ENCODE peak calls at places on chromosomes 1 and 21, in seven cellular contexts. A is breast epithelium; N is astrocyte of the cerebellum; S is COR-L47; U is esophagus squamous epithelium; W is HT1080; P is stimulated activated CD4-positive, alpha-beta T cell treated with anti-CD3 and anti-CD28 coated beads, Interleukin-1b, Interleukin-23, amount 100 ng/mL, for 4 hours. Q is an unnamed sample.
A peak's percentile ranks its signal among the peaks of the same experiment; 100 is the strongest.

GRCh38 chr1:193069748-193070394 is 10.5 kb downstream of the RO60 start:
- DNase-seq in P (no peak), W (peak; percentile 39), S (no peak), A (no peak), U (no peak), N (no peak), Q (no peak)

GRCh38 chr1:9048551-9048950 is 20.9 kb downstream of the SLC2A5 start:
- DNase-seq in P (no peak), A (no peak), N (no peak), W (no peak), U (no peak), S (no peak), Q (no peak)

GRCh38 chr1:220281159-220281574 is 8.9 kb upstream of the RAB3GAP2 start:
- DNase-seq in W (no peak), S (peak; percentile 2), N (no peak), U (no peak), P (no peak), A (no peak), Q (no peak)

GRCh38 chr21:33643658-33644311 is 1.5 kb downstream of the ITSN1 start:
- DNase-seq in N (no peak), A (no peak), W (peak; percentile 27), S (no peak), P (no peak), U (no peak), Q (no peak)

GRCh38 chr21:41374177-41374712 is 12.4 kb downstream of the MX2 start:
- DNase-seq in S (no peak), N (no peak), U (no peak), W (no peak), P (no peak), A (peak; percentile 44), Q (no peak)

GRCh38 chr1:181135462-181135781 is 46.9 kb downstream of the IER5 start:
- DNase-seq in P (no peak), W (no peak), A (no peak), S (peak; percentile 42), U (no peak), N (no peak), Q (no peak)

GRCh38 chr1:223207293-223208066 is 64.4 kb upstream of the TLR5 start:
- DNase-seq in U (no peak), S (no peak), N (peak; percentile 81), W (no peak), A (no peak), P (no peak), Q (no peak)

GRCh38 chr1:33974147-33974546 is 110.3 kb downstream of the HMGB4 start:
- DNase-seq in U (no peak), W (no peak), A (no peak), P (no peak), S (no peak), N (no peak), Q (no peak)

GRCh38 chr1:51189421-51190073 is 46.5 kb upstream of the RNF11 start:
- DNase-seq in W (peak; percentile 43), S (peak; percentile 29), U (no peak), A (no peak), N (peak; percentile 63), P (peak; percentile 33), Q (peak; percentile 67)